ENCODE peak calls at places on chromosomes 13 and 19, in ten cellular contexts. L, U, C, T, M, X, S, B, J and Z are unnamed samples.

GRCh38 chr19:54388001-54388802 is 23.5 kb upstream of the LAIR1 start:
- DNase-seq in X (peak), T (no peak), M (no peak), B (no peak), L (no peak), C (peak), S (no peak), J (no peak), U (no peak), Z (peak)

GRCh38 chr19:37905936-37906867 is at the start of gene WDR87:
- DNase-seq in M (no peak), L (peak), J (peak), X (no peak), S (peak), C (peak), T (peak), U (no peak), B (peak), Z (peak)

GRCh38 chr13:110665491-110666254 is 40.2 kb downstream of the CARS2 start:
- DNase-seq in B (no peak), T (no peak), S (no peak), C (no peak), X (no peak), J (no peak), M (no peak), L (no peak), U (no peak), Z (no peak)

GRCh38 chr19:29524912-29525870 is 603 bp upstream of the VSTM2B start:
- DNase-seq in L (no peak), T (no peak), X (no peak), B (peak), S (no peak), J (no peak), M (no peak), U (peak), C (no peak), Z (no peak)

GRCh38 chr13:27044837-27045570 is 126.6 kb downstream of the USP12 start:
- DNase-seq in X (no peak), B (no peak), J (no peak), L (no peak), T (no peak), S (no peak), U (no peak), C (no peak), M (no peak), Z (no peak)

GRCh38 chr13:113748862-113749451 is 10.1 kb upstream of the TMEM255B start:
- DNase-seq in X (no peak), S (no peak), C (no peak), T (no peak), J (no peak), B (no peak), M (no peak), U (no peak), L (no peak), Z (no peak)

GRCh38 chr13:92188574-92188973 is 790.2 kb downstream of the GPC5 start:
- DNase-seq in S (no peak), L (no peak), M (no peak), T (no peak), B (no peak), X (no peak), J (no peak), C (no peak), U (no peak), Z (no peak)

GRCh38 chr19:35843676-35844481 is 8.4 kb downstream of the NPHS1 start:
- DNase-seq in S (no peak), X (no peak), U (no peak), T (no peak), J (no peak), C (no peak), L (no peak), M (no peak), B (no peak), Z (peak)

GRCh38 chr19:53912653-53913052 is 3.6 kb downstream of the CACNG7 start:
- DNase-seq in L (no peak), J (no peak), M (no peak), C (no peak), B (no peak), S (no peak), U (no peak), T (no peak), X (no peak), Z (no peak)

GRCh38 chr13:24271611-24272451 is 37.5 kb upstream of the C1QTNF9 start:
- DNase-seq in J (peak), U (peak), M (peak), X (peak), S (peak), L (peak), C (peak), B (no peak), T (no peak), Z (peak)

GRCh38 chr19:6278740-6279619 is 795 bp downstream of the MLLT1 start:
- DNase-seq in U (no peak), C (no peak), T (no peak), L (no peak), X (no peak), S (peak), J (no peak), B (no peak), M (no peak), Z (peak)

GRCh38 chr13:108031859-108032258 is 183.5 kb downstream of the LIG4 start:
- DNase-seq in M (no peak), X (no peak), S (no peak), J (no peak), T (no peak), C (no peak), U (no peak), L (no peak), B (no peak), Z (no peak)

GRCh38 chr19:32869369-32870153 is at the start of gene SLC7A9:
- DNase-seq in T (no peak), B (no peak), C (no peak), S (no peak), X (no peak), M (no peak), L (no peak), J (no peak), U (no peak), Z (no peak)

GRCh38 chr19:13016628-13017305 is 21.5 kb downstream of the NFIX start:
- DNase-seq in J (peak), M (no peak), L (no peak), X (no peak), T (no peak), S (no peak), B (no peak), U (no peak), C (no peak), Z (no peak)

GRCh38 chr19:35303357-35303915 is 11.5 kb downstream of the MAG start:
- DNase-seq in B (no peak), L (no peak), M (no peak), U (no peak), C (no peak), T (no peak), S (no peak), J (no peak), X (no peak), Z (no peak)

GRCh38 chr19:55257461-55258411 is 1.1 kb downstream of the PPP6R1 start:
- DNase-seq in J (peak), C (no peak), B (no peak), U (no peak), M (peak), L (no peak), S (peak), X (no peak), T (no peak), Z (peak)

GRCh38 chr13:110637747-110638146 is 22.4 kb downstream of the NAXD start:
- DNase-seq in T (no peak), M (no peak), C (no peak), S (no peak), B (no peak), J (no peak), X (no peak), U (no peak), L (no peak), Z (no peak)

GRCh38 chr19:574658-575526 is 2.5 kb downstream of the BSG start:
- DNase-seq in C (no peak), U (peak), L (no peak), M (peak), T (no peak), J (peak), X (no peak), S (no peak), B (no peak), Z (peak)

GRCh38 chr19:1944916-1945561 is 4.1 kb downstream of the CSNK1G2 start:
- DNase-seq in U (no peak), C (no peak), L (no peak), B (no peak), J (no peak), X (no peak), T (no peak), S (no peak), M (no peak), Z (no peak)

GRCh38 chr19:2503521-2504109 is 27.7 kb downstream of the GADD45B start:
- DNase-seq in S (peak), X (no peak), J (peak), L (no peak), U (no peak), T (peak), B (no peak), C (peak), M (peak), Z (peak)

GRCh38 chr19:32676186-32676894 is 692 bp downstream of the RGS9BP start:
- DNase-seq in T (no peak), M (no peak), S (no peak), X (no peak), U (no peak), C (peak), J (no peak), L (no peak), B (peak), Z (no peak)

GRCh38 chr13:106484755-106485193 is 50.7 kb downstream of the EFNB2 start:
- DNase-seq in C (no peak), U (no peak), X (no peak), J (peak), L (no peak), M (no peak), S (no peak), T (no peak), B (no peak), Z (no peak)

GRCh38 chr19:13064092-13064489 is 38.6 kb downstream of the LYL1 start:
- DNase-seq in M (no peak), C (no peak), J (no peak), X (no peak), L (no peak), S (no peak), T (no peak), U (no peak), B (no peak), Z (no peak)

GRCh38 chr13:112833551-112834257 is 135.3 kb upstream of the MCF2L start:
- DNase-seq in T (no peak), M (no peak), S (no peak), U (no peak), J (no peak), B (no peak), C (no peak), X (no peak), L (no peak), Z (no peak)

GRCh38 chr13:99417821-99418662 is 83.2 kb upstream of the TM9SF2 start:
- DNase-seq in M (no peak), U (no peak), B (no peak), X (no peak), C (no peak), T (no peak), J (no peak), L (no peak), S (no peak), Z (no peak)

GRCh38 chr13:80342541-80343371 is 1.8 kb upstream of the SPRY2 start:
- DNase-seq in X (no peak), J (peak), M (peak), C (peak), L (peak), U (peak), T (peak), B (peak), S (peak), Z (peak)

GRCh38 chr19:31214086-31214485 is 135.2 kb downstream of the TSHZ3 start:
- DNase-seq in U (no peak), M (peak), T (peak), C (peak), X (peak), J (peak), B (no peak), S (peak), L (no peak), Z (peak)

GRCh38 chr13:74771964-74772363 is 637.8 kb upstream of the KLF12 start:
- DNase-seq in J (peak), C (no peak), L (no peak), X (no peak), T (no peak), B (no peak), S (peak), U (no peak), M (peak), Z (peak)

GRCh38 chr19:23777216-23777615 is 18.5 kb upstream of the ZNF681 start:
- DNase-seq in X (no peak), B (no peak), J (no peak), M (no peak), U (no peak), L (no peak), S (no peak), C (no peak), T (no peak), Z (no peak)